ENCODE peak calls at places on chromosomes 7 and 10, in four cellular contexts. V is heart left ventricle, U is HCT116, A is prostate gland. P is an unnamed sample.

GRCh38 chr7:124557587-124557986 is 208.0 kb downstream of the GPR37 start:
- DNase-seq in V (no peak), U (no peak), A (no peak), P (no peak)

GRCh38 chr7:5320391-5320790 is 37.6 kb downstream of the SLC29A4 start:
- DNase-seq in V (no peak), U (no peak), A (no peak), P (no peak)

GRCh38 chr10:110576220-110576619 is 8.7 kb downstream of the SMC3 start:
- DNase-seq in V (no peak), U (no peak), A (no peak), P (no peak)

GRCh38 chr10:132178885-132179545 is 7.7 kb upstream of the DPYSL4 start:
- DNase-seq in V (no peak), U (no peak), A (no peak), P (no peak)

GRCh38 chr10:50326757-50327701 is 75.7 kb upstream of the ASAH2 start:
- DNase-seq in V (peak), U (no peak), A (peak), P (no peak)

GRCh38 chr10:70378122-70378521 is 4.3 kb downstream of the LRRC20 start:
- DNase-seq in V (no peak), U (peak), A (peak), P (no peak)

GRCh38 chr10:89889610-89890009 is 188.2 kb downstream of the KIF20B start:
- DNase-seq in V (no peak), U (no peak), A (no peak), P (no peak)

GRCh38 chr7:42980084-42980483 is 47.9 kb downstream of the MRPL32 start:
- DNase-seq in V (no peak), U (no peak), A (no peak), P (no peak)

GRCh38 chr7:5523052-5523711 is 99.5 kb upstream of the TNRC18 start:
- DNase-seq in V (no peak), U (no peak), A (no peak), P (no peak)

GRCh38 chr7:137606061-137606674 is 240.6 kb downstream of the DGKI start:
- DNase-seq in V (no peak), U (peak), A (no peak), P (no peak)

GRCh38 chr10:69849790-69850189 is 48.1 kb downstream of the COL13A1 start:
- DNase-seq in V (no peak), U (no peak), A (no peak), P (no peak)

GRCh38 chr7:153529651-153530165 is 522.5 kb upstream of the DPP6 start:
- DNase-seq in V (no peak), U (no peak), A (no peak), P (no peak)

GRCh38 chr7:73623798-73624668 is at the start of gene MLXIPL:
- DNase-seq in V (peak), U (peak), A (peak), P (peak)

GRCh38 chr7:104857458-104858425 is 156.3 kb upstream of the KMT2E start:
- DNase-seq in V (no peak), U (no peak), A (no peak), P (no peak)

GRCh38 chr10:16809074-16809718 is 8.0 kb downstream of the RSU1 start:
- DNase-seq in V (peak), U (peak), A (no peak), P (no peak)

GRCh38 chr7:115476666-115477065 is 553.9 kb downstream of the TFEC start:
- DNase-seq in V (no peak), U (no peak), A (no peak), P (no peak)

GRCh38 chr7:43303740-43304241 is 191.3 kb downstream of the HECW1 start:
- DNase-seq in V (no peak), U (peak), A (no peak), P (no peak)

GRCh38 chr7:45660201-45660900 is 86.2 kb downstream of the ADCY1 start:
- DNase-seq in V (no peak), U (no peak), A (peak), P (peak)

GRCh38 chr7:41706228-41706930 is 3.5 kb upstream of the INHBA start:
- DNase-seq in V (no peak), U (no peak), A (no peak), P (no peak)

GRCh38 chr7:43039346-43039745 is 73.1 kb upstream of the HECW1 start:
- DNase-seq in V (no peak), U (no peak), A (no peak), P (no peak)

GRCh38 chr10:128875030-128875744 is 591.9 kb upstream of the MGMT start:
- DNase-seq in V (no peak), U (no peak), A (no peak), P (no peak)

GRCh38 chr7:96481831-96482230 is 159.9 kb upstream of the SLC25A13 start:
- DNase-seq in V (no peak), U (no peak), A (no peak), P (no peak)

GRCh38 chr7:25847331-25848070 is 304.5 kb upstream of the NFE2L3 start:
- DNase-seq in V (no peak), U (no peak), A (no peak), P (no peak)

GRCh38 chr10:102777696-102778530 is 34.2 kb downstream of the WBP1L start:
- DNase-seq in V (no peak), U (no peak), A (no peak), P (no peak)

GRCh38 chr7:36037121-36037662 is 115.9 kb upstream of the EEPD1 start:
- DNase-seq in V (peak), U (no peak), A (peak), P (peak)

GRCh38 chr7:50838675-50839377 is 56.1 kb upstream of the GRB10 start:
- DNase-seq in V (peak), U (no peak), A (no peak), P (peak)

GRCh38 chr7:136046548-136046947 is 69.4 kb upstream of the MTPN start:
- DNase-seq in V (no peak), U (no peak), A (no peak), P (no peak)

GRCh38 chr7:43535810-43536585 is 46.9 kb upstream of the STK17A start:
- DNase-seq in V (no peak), U (no peak), A (no peak), P (no peak)

GRCh38 chr10:73926152-73926764 is 15.3 kb downstream of the PLAU start:
- DNase-seq in V (no peak), U (no peak), A (no peak), P (no peak)

GRCh38 chr7:156474241-156474743 is 166.3 kb upstream of the RNF32 start:
- DNase-seq in V (no peak), U (no peak), A (no peak), P (no peak)

GRCh38 chr7:88167223-88167622 is 52.6 kb downstream of the SRI start:
- DNase-seq in V (no peak), U (no peak), A (no peak), P (no peak)

GRCh38 chr10:132925071-132925561 is 17.3 kb downstream of the CFAP46 start:
- DNase-seq in V (no peak), U (no peak), A (no peak), P (no peak)

GRCh38 chr10:14667748-14668147 is 106.9 kb downstream of the FAM107B start:
- DNase-seq in V (no peak), U (no peak), A (no peak), P (no peak)

GRCh38 chr10:95560288-95561199 is 627 bp downstream of the SORBS1 start:
- DNase-seq in V (peak), U (no peak), A (peak), P (peak)

GRCh38 chr7:7449055-7449454 is 86.6 kb downstream of the COL28A1 start:
- DNase-seq in V (no peak), U (no peak), A (no peak), P (no peak)

DNA sequence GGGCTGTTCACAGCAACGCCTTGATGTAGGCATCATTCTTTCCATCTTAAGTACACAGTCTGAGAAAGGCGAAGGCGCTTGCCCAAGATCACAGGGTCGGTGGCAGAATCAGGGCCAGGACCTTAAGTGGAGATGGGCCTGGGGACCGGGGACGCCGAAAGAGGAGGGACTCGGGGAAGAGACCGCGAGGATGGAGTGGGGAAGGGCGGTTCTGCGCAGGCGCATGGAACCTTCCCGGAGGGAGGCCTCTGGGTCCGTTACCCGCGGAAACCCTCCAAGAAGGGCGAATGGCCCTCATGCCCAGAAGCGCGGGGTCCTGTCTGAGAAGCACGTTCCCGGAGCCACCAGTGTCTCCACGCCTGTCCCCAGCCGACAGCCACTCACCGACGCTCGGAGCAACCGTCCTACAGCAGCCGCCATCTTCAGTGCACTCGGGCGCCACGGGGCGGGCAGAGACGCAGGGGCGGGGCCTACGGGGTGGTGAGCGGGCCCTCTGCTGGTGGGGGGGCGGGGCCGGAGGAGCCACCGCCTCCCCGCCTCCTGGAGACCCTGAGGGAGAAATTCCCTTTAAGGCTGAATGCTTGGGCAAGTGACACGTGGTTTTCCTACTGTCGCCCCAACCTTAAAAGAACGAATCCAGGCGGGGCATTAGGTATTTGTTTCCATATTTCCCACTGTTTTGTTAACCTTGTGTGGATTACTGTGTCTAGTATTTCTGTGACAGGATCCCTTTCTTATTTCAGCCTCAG is at the start of gene PRDX3:
- DNase-seq in V (peak), U (peak), A (peak), P (peak)
- TF ChIP-seq POLR2A in V (no peak), U (peak), A (peak), P (no peak)

GRCh38 chr7:128007293-128007680 is 23.9 kb downstream of the LRRC4 start:
- DNase-seq in V (no peak), U (no peak), A (no peak), P (peak)

GRCh38 chr7:128011079-128011670 is 20.1 kb downstream of the LRRC4 start:
- DNase-seq in V (no peak), U (no peak), A (no peak), P (no peak)

GRCh38 chr7:128008141-128008540 is 23.1 kb downstream of the LRRC4 start:
- DNase-seq in V (no peak), U (no peak), A (no peak), P (no peak)

GRCh38 chr7:128008744-128009143 is 22.5 kb downstream of the LRRC4 start:
- DNase-seq in V (no peak), U (no peak), A (no peak), P (no peak)

GRCh38 chr7:128010392-128011078 is 20.7 kb downstream of the LRRC4 start:
- DNase-seq in V (no peak), U (no peak), A (no peak), P (no peak)
- TF ChIP-seq CTCF in V (no peak), U (no peak), A (no peak), P (no peak)

DNA sequence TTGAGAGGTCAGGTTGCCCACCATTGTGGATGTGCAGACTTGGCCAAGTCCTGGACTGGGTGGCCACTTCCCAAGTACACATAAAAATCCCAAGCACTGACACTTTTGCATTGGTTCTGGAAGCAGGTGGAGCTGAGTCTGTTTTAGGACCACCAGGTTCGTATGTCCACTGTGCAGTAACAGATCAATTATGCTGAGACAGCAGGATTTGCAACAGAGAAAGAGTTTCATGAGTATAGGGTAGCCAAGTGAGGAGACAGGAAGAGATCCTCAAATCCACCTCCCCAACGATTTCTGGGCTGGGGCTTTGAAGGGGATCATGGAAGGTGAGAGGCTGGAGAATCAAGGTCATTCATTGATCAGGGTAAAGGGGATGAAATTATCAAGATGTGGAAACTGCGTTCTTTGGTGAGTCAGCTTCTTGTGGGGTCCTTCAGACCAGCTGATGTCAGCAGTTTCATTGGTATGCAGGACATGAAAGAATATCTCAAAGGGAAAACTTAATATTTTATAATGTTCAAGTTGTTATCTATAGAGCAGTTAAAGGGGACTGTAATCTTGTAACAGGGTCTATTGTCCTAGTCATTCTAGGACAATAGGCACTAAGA is 277.7 kb downstream of the GALNT17 start:
- DNase-seq in V (no peak), U (no peak), A (no peak), P (no peak)
- H3K4me3 ChIP-seq in V (no peak), U (no peak), A (no peak), P (no peak)

DNA sequence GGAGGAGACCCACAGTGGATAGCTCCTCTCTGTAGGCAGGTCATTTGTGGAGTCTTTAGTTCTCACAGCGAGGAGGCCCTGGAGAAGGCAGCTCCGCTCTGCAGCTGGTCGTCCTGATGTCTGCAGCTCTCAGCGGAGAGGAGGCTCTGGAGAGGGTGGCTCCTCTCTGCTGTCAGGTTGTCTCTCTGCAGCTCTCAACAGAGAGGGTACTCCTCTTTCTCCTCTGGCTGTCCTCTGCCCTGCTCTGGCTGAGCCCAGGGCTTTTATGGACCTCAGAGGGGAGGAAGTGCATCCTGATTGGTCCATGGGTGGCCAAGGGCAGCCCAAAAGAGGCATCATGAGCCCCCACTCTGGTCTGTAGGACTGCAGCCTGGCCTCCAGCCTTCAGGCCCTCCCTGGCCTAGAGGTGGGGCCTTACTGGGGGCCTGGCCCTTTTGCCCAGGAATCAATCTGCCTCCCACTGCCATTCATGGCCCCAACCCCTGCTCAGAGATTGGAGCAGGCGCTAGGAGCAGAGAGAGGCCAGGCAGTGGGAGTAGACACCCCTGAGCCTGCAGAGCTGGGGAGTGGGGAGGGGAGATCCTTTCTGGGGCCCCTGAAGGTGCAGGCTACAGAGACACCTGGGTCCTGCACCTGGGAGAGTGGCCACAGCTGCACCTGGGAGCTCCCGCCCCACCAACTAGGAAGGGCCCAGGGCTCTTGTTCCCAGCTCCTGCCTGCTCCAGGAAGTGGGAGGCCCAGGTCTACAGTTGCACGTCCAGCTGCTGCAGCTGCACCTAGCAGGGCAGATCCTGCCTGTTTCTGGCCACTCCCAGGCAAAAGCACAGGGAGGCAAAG is 6.6 kb upstream of the DYNC2I1 start:
- DNase-seq in V (no peak), U (no peak), A (no peak), P (peak)
- TF ChIP-seq POLR2A in V (no peak), U (no peak), A (no peak), P (no peak)

GRCh38 chr10:23325132-23325531 is 19.5 kb downstream of the C10orf67 start:
- DNase-seq in V (no peak), U (no peak), A (no peak), P (no peak)
- TF ChIP-seq CTCF in V (no peak), U (no peak), A (no peak), P (no peak)

GRCh38 chr7:129368389-129368986 is 65.7 kb upstream of the STRIP2 start:
- DNase-seq in V (no peak), U (no peak), A (no peak), P (no peak)
- H3K4me3 ChIP-seq in V (no peak), U (no peak), A (no peak), P (no peak)

GRCh38 chr7:131869186-131869862 is 312.9 kb upstream of the PODXL start:
- DNase-seq in V (no peak), U (no peak), A (no peak), P (no peak)
- TF ChIP-seq POLR2A in V (no peak), U (no peak), A (no peak), P (no peak)

P was measured in lower leg skin.